ENCODE peak calls at places on chromosomes 2 and 18, in seven cellular contexts. One of them, this sample, is unnamed.
A peak's percentile ranks its signal among the peaks of the same experiment; 100 is the strongest.

GRCh38 chr2:136058951-136059530 is 58.9 kb downstream of the CXCR4 start:
- DNase-seq in sigmoid colon: no peak
- DNase-seq in A549: no peak
- DNase-seq in ovary: no peak
- DNase-seq in transverse colon: no peak
- DNase-seq in CD8-positive, alpha-beta memory T cell: no peak
- DNase-seq in lung: no peak
- DNase-seq in this sample: no peak

GRCh38 chr2:109069430-109070194 is 59.4 kb upstream of the SH3RF3 start:
- DNase-seq in sigmoid colon: no peak
- DNase-seq in A549: no peak
- DNase-seq in ovary: no peak
- DNase-seq in transverse colon: no peak
- DNase-seq in CD8-positive, alpha-beta memory T cell: no peak
- DNase-seq in lung: no peak
- DNase-seq in this sample: no peak

GRCh38 chr18:74194691-74195090 is 46.4 kb downstream of the TIMM21 start:
- DNase-seq in sigmoid colon: no peak
- DNase-seq in A549: no peak
- DNase-seq in ovary: no peak
- DNase-seq in transverse colon: no peak
- DNase-seq in CD8-positive, alpha-beta memory T cell: no peak
- DNase-seq in lung: no peak
- DNase-seq in this sample: no peak

GRCh38 chr2:119409506-119409905 is 22.1 kb upstream of the TMEM37 start:
- DNase-seq in sigmoid colon: no peak
- DNase-seq in A549: no peak
- DNase-seq in ovary: no peak
- DNase-seq in transverse colon: no peak
- DNase-seq in CD8-positive, alpha-beta memory T cell: no peak
- DNase-seq in lung: no peak
- DNase-seq in this sample: no peak

GRCh38 chr2:66134113-66134730 is 300.7 kb upstream of the MEIS1 start:
- DNase-seq in sigmoid colon: no peak
- DNase-seq in A549: no peak
- DNase-seq in ovary: no peak
- DNase-seq in transverse colon: no peak
- DNase-seq in CD8-positive, alpha-beta memory T cell: no peak
- DNase-seq in lung: no peak
- DNase-seq in this sample: no peak

GRCh38 chr2:9752441-9753275 is 90.6 kb upstream of the TAF1B start:
- DNase-seq in sigmoid colon: no peak
- DNase-seq in A549: peak; percentile 93
- DNase-seq in ovary: no peak
- DNase-seq in transverse colon: peak; percentile 43
- DNase-seq in CD8-positive, alpha-beta memory T cell: peak; percentile 70
- DNase-seq in lung: no peak
- DNase-seq in this sample: peak; percentile 88

GRCh38 chr18:3321133-3321812 is 59.3 kb downstream of the MYL12B start:
- DNase-seq in sigmoid colon: no peak
- DNase-seq in A549: peak; percentile 51
- DNase-seq in ovary: no peak
- DNase-seq in transverse colon: no peak
- DNase-seq in CD8-positive, alpha-beta memory T cell: no peak
- DNase-seq in lung: peak; percentile 31
- DNase-seq in this sample: no peak

GRCh38 chr2:84939426-84940087 is 31.4 kb upstream of the KCMF1 start:
- DNase-seq in sigmoid colon: peak; percentile 41
- DNase-seq in A549: no peak
- DNase-seq in ovary: no peak
- DNase-seq in transverse colon: peak; percentile 80
- DNase-seq in CD8-positive, alpha-beta memory T cell: peak; percentile 67
- DNase-seq in lung: no peak
- DNase-seq in this sample: peak; percentile 79

GRCh38 chr18:23231340-23232021 is 96.2 kb downstream of the CABLES1 start:
- DNase-seq in sigmoid colon: peak; percentile 81
- DNase-seq in A549: no peak
- DNase-seq in ovary: no peak
- DNase-seq in transverse colon: peak; percentile 62
- DNase-seq in CD8-positive, alpha-beta memory T cell: peak; percentile 61
- DNase-seq in lung: peak; percentile 42
- DNase-seq in this sample: peak; percentile 83

GRCh38 chr18:46324087-46324486 is 219.9 kb downstream of the HAUS1 start:
- DNase-seq in sigmoid colon: no peak
- DNase-seq in A549: no peak
- DNase-seq in ovary: no peak
- DNase-seq in transverse colon: no peak
- DNase-seq in CD8-positive, alpha-beta memory T cell: no peak
- DNase-seq in lung: no peak
- DNase-seq in this sample: no peak

GRCh38 chr2:86753606-86754005 is 33.5 kb downstream of the RMND5A start:
- DNase-seq in sigmoid colon: no peak
- DNase-seq in A549: no peak
- DNase-seq in ovary: no peak
- DNase-seq in transverse colon: no peak
- DNase-seq in CD8-positive, alpha-beta memory T cell: no peak
- DNase-seq in lung: no peak
- DNase-seq in this sample: no peak

GRCh38 chr2:233353769-233354499 is at the start of gene DGKD:
- DNase-seq in sigmoid colon: peak; percentile 76
- DNase-seq in A549: peak; percentile 45
- DNase-seq in ovary: peak; percentile 83
- DNase-seq in transverse colon: peak; percentile 73
- DNase-seq in CD8-positive, alpha-beta memory T cell: peak; percentile 70
- DNase-seq in lung: peak; percentile 60
- DNase-seq in this sample: peak; percentile 63

GRCh38 chr18:6482198-6482977 is 67.7 kb upstream of the L3MBTL4 start:
- DNase-seq in sigmoid colon: peak; percentile 84
- DNase-seq in A549: peak; percentile 5
- DNase-seq in ovary: peak; percentile 82
- DNase-seq in transverse colon: peak; percentile 41
- DNase-seq in CD8-positive, alpha-beta memory T cell: no peak
- DNase-seq in lung: peak; percentile 77
- DNase-seq in this sample: no peak

GRCh38 chr2:228065686-228066085 is 115.8 kb downstream of the SPHKAP start:
- DNase-seq in sigmoid colon: no peak
- DNase-seq in A549: no peak
- DNase-seq in ovary: no peak
- DNase-seq in transverse colon: no peak
- DNase-seq in CD8-positive, alpha-beta memory T cell: no peak
- DNase-seq in lung: no peak
- DNase-seq in this sample: no peak

GRCh38 chr2:227260041-227260440 is 65.0 kb upstream of the MFF start:
- DNase-seq in sigmoid colon: no peak
- DNase-seq in A549: no peak
- DNase-seq in ovary: no peak
- DNase-seq in transverse colon: no peak
- DNase-seq in CD8-positive, alpha-beta memory T cell: no peak
- DNase-seq in lung: no peak
- DNase-seq in this sample: no peak

DNA sequence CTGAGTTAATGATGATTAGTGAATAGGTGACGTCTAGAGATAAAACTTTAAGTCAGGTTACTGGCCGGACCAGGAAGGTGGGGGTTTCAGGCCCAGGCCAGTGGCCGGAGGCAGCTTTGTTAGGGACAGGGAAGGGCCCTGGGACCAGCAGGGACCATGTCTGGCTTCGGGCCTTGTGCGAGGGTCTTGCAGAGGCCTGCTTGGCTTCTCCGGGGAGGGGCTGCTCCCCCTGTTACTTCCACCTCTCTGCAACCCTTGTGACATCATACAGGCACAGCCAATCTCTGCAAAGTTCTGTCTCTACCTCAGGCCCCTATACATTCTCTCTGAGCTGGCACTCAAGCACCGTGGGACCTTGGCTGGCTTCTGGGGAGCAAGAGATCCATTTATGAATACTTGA is at the start of gene ALLC:
- DNase-seq in sigmoid colon: no peak
- DNase-seq in A549: no peak
- DNase-seq in ovary: no peak
- DNase-seq in transverse colon: no peak
- DNase-seq in CD8-positive, alpha-beta memory T cell: no peak
- DNase-seq in lung: no peak
- DNase-seq in this sample: no peak
- H3K27ac ChIP-seq in sigmoid colon: no peak within 1 kb of the TSS
- H3K27ac ChIP-seq in A549: no peak within 1 kb of the TSS
- H3K27ac ChIP-seq in ovary: no peak within 1 kb of the TSS
- H3K27ac ChIP-seq in transverse colon: peak within 1 kb of the TSS; percentile 54
- H3K27ac ChIP-seq in CD8-positive, alpha-beta memory T cell: no peak within 1 kb of the TSS
- H3K27ac ChIP-seq in lung: no peak within 1 kb of the TSS
- H3K27ac ChIP-seq in this sample: no peak within 1 kb of the TSS

GRCh38 chr2:12666445-12666844 is 50.3 kb upstream of the TRIB2 start:
- DNase-seq in sigmoid colon: no peak
- DNase-seq in A549: no peak
- DNase-seq in ovary: no peak
- DNase-seq in transverse colon: no peak
- DNase-seq in CD8-positive, alpha-beta memory T cell: no peak
- DNase-seq in lung: no peak
- DNase-seq in this sample: no peak
- H3K4me1 ChIP-seq in sigmoid colon: peaks cover 5% of the 10 kb centered on the region
- H3K4me1 ChIP-seq in A549: no peaks in the 10 kb centered on the region
- H3K4me1 ChIP-seq in ovary: peaks cover 6% of the 10 kb centered on the region
- H3K4me1 ChIP-seq in transverse colon: no peaks in the 10 kb centered on the region
- H3K4me1 ChIP-seq in CD8-positive, alpha-beta memory T cell: no peaks in the 10 kb centered on the region
- H3K4me1 ChIP-seq in lung: no peaks in the 10 kb centered on the region
- H3K4me1 ChIP-seq in this sample: no peaks in the 10 kb centered on the region

GRCh38 chr2:207930747-207931146 is 94.6 kb downstream of the PLEKHM3 start:
- DNase-seq in sigmoid colon: peak; percentile 73
- DNase-seq in A549: no peak
- DNase-seq in ovary: no peak
- DNase-seq in transverse colon: peak; percentile 73
- DNase-seq in CD8-positive, alpha-beta memory T cell: no peak
- DNase-seq in lung: peak; percentile 42
- DNase-seq in this sample: no peak
- H3K4me3 ChIP-seq in sigmoid colon: peak overlapping the region; percentile 8
- H3K4me3 ChIP-seq in A549: no peak overlapping the region
- H3K4me3 ChIP-seq in ovary: no peak overlapping the region
- H3K4me3 ChIP-seq in transverse colon: peak overlapping the region; percentile 34
- H3K4me3 ChIP-seq in CD8-positive, alpha-beta memory T cell: no peak overlapping the region
- H3K4me3 ChIP-seq in lung: no peak overlapping the region
- H3K4me3 ChIP-seq in this sample: no peak overlapping the region

GRCh38 chr2:127893033-127893432 is 7.3 kb upstream of the AMMECR1L start:
- DNase-seq in sigmoid colon: no peak
- DNase-seq in A549: no peak
- DNase-seq in ovary: no peak
- DNase-seq in transverse colon: no peak
- DNase-seq in CD8-positive, alpha-beta memory T cell: no peak
- DNase-seq in lung: no peak
- DNase-seq in this sample: no peak
- H3K27ac ChIP-seq in sigmoid colon: no peak overlapping the region
- H3K27ac ChIP-seq in A549: no peak overlapping the region
- H3K27ac ChIP-seq in ovary: no peak overlapping the region
- H3K27ac ChIP-seq in transverse colon: no peak overlapping the region
- H3K27ac ChIP-seq in CD8-positive, alpha-beta memory T cell: no peak overlapping the region
- H3K27ac ChIP-seq in lung: no peak overlapping the region
- H3K27ac ChIP-seq in this sample: no peak overlapping the region

GRCh38 chr2:159137511-159138101 is 148.9 kb downstream of the WDSUB1 start:
- DNase-seq in sigmoid colon: no peak
- DNase-seq in A549: no peak
- DNase-seq in ovary: no peak
- DNase-seq in transverse colon: no peak
- DNase-seq in CD8-positive, alpha-beta memory T cell: no peak
- DNase-seq in lung: no peak
- DNase-seq in this sample: no peak

GRCh38 chr2:159133795-159134194 is 152.7 kb downstream of the WDSUB1 start:
- DNase-seq in sigmoid colon: no peak
- DNase-seq in A549: no peak
- DNase-seq in ovary: no peak
- DNase-seq in transverse colon: no peak
- DNase-seq in CD8-positive, alpha-beta memory T cell: no peak
- DNase-seq in lung: no peak
- DNase-seq in this sample: no peak

GRCh38 chr2:159134979-159135378 is 151.5 kb downstream of the WDSUB1 start:
- DNase-seq in sigmoid colon: no peak
- DNase-seq in A549: no peak
- DNase-seq in ovary: no peak
- DNase-seq in transverse colon: no peak
- DNase-seq in CD8-positive, alpha-beta memory T cell: no peak
- DNase-seq in lung: no peak
- DNase-seq in this sample: no peak

GRCh38 chr2:159138642-159139182 is 147.8 kb downstream of the WDSUB1 start:
- DNase-seq in sigmoid colon: no peak
- DNase-seq in A549: no peak
- DNase-seq in ovary: no peak
- DNase-seq in transverse colon: no peak
- DNase-seq in CD8-positive, alpha-beta memory T cell: no peak
- DNase-seq in lung: no peak
- DNase-seq in this sample: no peak

DNA sequence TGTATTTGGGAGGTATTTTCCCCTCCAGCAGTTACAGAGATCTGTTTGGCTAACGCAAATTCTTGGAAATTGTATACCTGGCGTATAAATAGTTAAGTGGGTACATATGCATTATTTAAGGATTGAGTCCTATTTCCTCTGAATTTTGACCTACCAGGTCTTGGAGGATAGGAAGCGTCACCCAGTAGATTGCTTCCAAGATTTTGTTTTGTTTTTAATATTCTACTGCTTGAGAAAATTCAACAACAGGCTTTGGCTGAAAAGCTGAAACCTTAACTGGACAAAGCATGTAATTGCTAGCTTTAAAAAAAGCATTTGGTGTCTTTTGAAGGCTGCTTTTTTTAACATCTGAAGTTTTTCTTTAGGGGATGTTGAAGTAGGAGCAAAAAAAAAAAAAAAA is 150.1 kb downstream of the WDSUB1 start:
- DNase-seq in sigmoid colon: no peak
- DNase-seq in A549: no peak
- DNase-seq in ovary: no peak
- DNase-seq in transverse colon: no peak
- DNase-seq in CD8-positive, alpha-beta memory T cell: no peak
- DNase-seq in lung: no peak
- DNase-seq in this sample: no peak
- H3K4me1 ChIP-seq in sigmoid colon: peaks cover 59% of the 10 kb centered on the region
- H3K4me1 ChIP-seq in A549: peaks cover 24% of the 10 kb centered on the region
- H3K4me1 ChIP-seq in ovary: peaks cover 16% of the 10 kb centered on the region
- H3K4me1 ChIP-seq in transverse colon: peaks cover 9% of the 10 kb centered on the region
- H3K4me1 ChIP-seq in CD8-positive, alpha-beta memory T cell: no peaks in the 10 kb centered on the region
- H3K4me1 ChIP-seq in lung: peaks cover 50% of the 10 kb centered on the region
- H3K4me1 ChIP-seq in this sample: no peaks in the 10 kb centered on the region

GRCh38 chr18:48160622-48161021 is 230.2 kb upstream of the SMAD2 start:
- DNase-seq in sigmoid colon: no peak
- DNase-seq in A549: no peak
- DNase-seq in ovary: no peak
- DNase-seq in transverse colon: no peak
- DNase-seq in CD8-positive, alpha-beta memory T cell: no peak
- DNase-seq in lung: no peak
- DNase-seq in this sample: no peak
- H3K4me3 ChIP-seq in sigmoid colon: no peak overlapping the region
- H3K4me3 ChIP-seq in A549: peak overlapping the region; percentile 72
- H3K4me3 ChIP-seq in ovary: no peak overlapping the region
- H3K4me3 ChIP-seq in transverse colon: peak overlapping the region; percentile 60
- H3K4me3 ChIP-seq in CD8-positive, alpha-beta memory T cell: no peak overlapping the region
- H3K4me3 ChIP-seq in lung: peak overlapping the region; percentile 7
- H3K4me3 ChIP-seq in this sample: no peak overlapping the region

GRCh38 chr2:104344985-104345384 is 508.9 kb upstream of the POU3F3 start:
- DNase-seq in sigmoid colon: no peak
- DNase-seq in A549: no peak
- DNase-seq in ovary: no peak
- DNase-seq in transverse colon: no peak
- DNase-seq in CD8-positive, alpha-beta memory T cell: no peak
- DNase-seq in lung: no peak
- DNase-seq in this sample: no peak
- H3K27ac ChIP-seq in sigmoid colon: no peak overlapping the region
- H3K27ac ChIP-seq in A549: no peak overlapping the region
- H3K27ac ChIP-seq in ovary: no peak overlapping the region
- H3K27ac ChIP-seq in transverse colon: no peak overlapping the region
- H3K27ac ChIP-seq in CD8-positive, alpha-beta memory T cell: no peak overlapping the region
- H3K27ac ChIP-seq in lung: no peak overlapping the region
- H3K27ac ChIP-seq in this sample: no peak overlapping the region